ENCODE peak calls at places on chromosomes 7 and 10, in eight cellular contexts. E, V, G, Z, O, D, W and A are unnamed samples.

GRCh38 chr10:78925800-78926319 is 142.9 kb upstream of the ZMIZ1 start:
- DNase-seq in V (peak), O (no peak), E (no peak), Z (no peak), W (no peak), G (peak), D (no peak), A (no peak)

GRCh38 chr10:50579491-50580259 is 44.1 kb downstream of the SGMS1 start:
- DNase-seq in W (no peak), V (no peak), O (no peak), G (no peak), D (no peak), E (no peak), Z (no peak), A (no peak)

GRCh38 chr10:19811517-19811916 is 4.7 kb upstream of the PLXDC2 start:
- DNase-seq in D (no peak), Z (peak), W (no peak), O (no peak), G (peak), V (no peak), E (no peak), A (no peak)

GRCh38 chr7:54932818-54933543 is 85.8 kb upstream of the EGFR start:
- DNase-seq in G (peak), W (no peak), V (peak), E (no peak), Z (peak), O (no peak), D (peak), A (no peak)

GRCh38 chr10:61592581-61592980 is 70.1 kb upstream of the CABCOCO1 start:
- DNase-seq in O (no peak), E (no peak), W (peak), D (no peak), Z (peak), G (peak), V (peak), A (no peak)

GRCh38 chr10:37854606-37855005 is 2.8 kb downstream of the ZNF248 start:
- DNase-seq in O (no peak), W (no peak), E (no peak), G (no peak), D (no peak), Z (no peak), V (no peak), A (no peak)

GRCh38 chr10:46308666-46309450 is 22.1 kb downstream of the ANTXRL start:
- DNase-seq in V (no peak), O (no peak), Z (no peak), D (no peak), W (no peak), G (no peak), E (no peak), A (no peak)

GRCh38 chr7:97731736-97732370 is at the start of gene TAC1:
- DNase-seq in O (no peak), D (no peak), V (no peak), Z (peak), E (no peak), W (peak), G (no peak), A (no peak)

GRCh38 chr10:1679821-1680650 is 57.3 kb downstream of the ADARB2 start:
- DNase-seq in E (no peak), O (no peak), W (no peak), V (no peak), G (no peak), D (no peak), Z (no peak), A (no peak)

GRCh38 chr10:69936091-69936490 is 116.6 kb upstream of the MACROH2A2 start:
- DNase-seq in E (peak), V (no peak), D (no peak), Z (no peak), G (no peak), O (no peak), W (peak), A (no peak)

GRCh38 chr10:113569576-113569975 is 16.7 kb downstream of the HABP2 start:
- DNase-seq in D (no peak), V (no peak), O (no peak), Z (no peak), G (no peak), E (no peak), W (no peak), A (no peak)

GRCh38 chr7:80967536-80968297 is 48.9 kb upstream of the SEMA3C start:
- DNase-seq in O (no peak), G (no peak), W (no peak), D (no peak), Z (no peak), E (no peak), V (peak), A (no peak)

GRCh38 chr7:24591152-24591551 is 17.9 kb downstream of the PALS2 start:
- DNase-seq in Z (no peak), D (no peak), G (no peak), E (no peak), V (no peak), O (no peak), W (no peak), A (no peak)
- TF ChIP-seq CTCF in Z (no peak), D (peak), G (no peak), E (peak), V (no peak), O (no peak), W (no peak), A (no peak)

GRCh38 chr7:122546496-122546895 is 152.4 kb downstream of the RNF133 start:
- DNase-seq in W (no peak), O (no peak), E (no peak), Z (no peak), G (no peak), D (no peak), V (no peak), A (no peak)

GRCh38 chr7:122549578-122549977 is 149.3 kb downstream of the RNF133 start:
- DNase-seq in O (no peak), D (no peak), Z (no peak), G (no peak), W (no peak), E (no peak), V (no peak), A (no peak)

GRCh38 chr7:122552769-122553168 is 146.1 kb downstream of the RNF133 start:
- DNase-seq in O (no peak), W (no peak), G (no peak), V (no peak), D (no peak), Z (no peak), E (no peak), A (no peak)

GRCh38 chr7:122553761-122554160 is 145.2 kb downstream of the RNF133 start:
- DNase-seq in E (no peak), Z (no peak), W (no peak), G (no peak), O (no peak), V (no peak), D (no peak), A (no peak)

GRCh38 chr7:122550545-122550944 is 148.4 kb downstream of the RNF133 start:
- DNase-seq in E (no peak), D (no peak), V (peak), O (no peak), W (no peak), Z (no peak), G (no peak), A (no peak)
- TF ChIP-seq CTCF in E (no peak), D (peak), V (peak), O (no peak), W (no peak), Z (no peak), G (no peak), A (no peak)

GRCh38 chr10:85646312-85646711 is 720.3 kb downstream of the GRID1 start:
- DNase-seq in V (no peak), D (no peak), G (peak), W (no peak), O (no peak), Z (no peak), E (no peak), A (no peak)
- TF ChIP-seq CTCF in V (no peak), D (no peak), G (no peak), W (no peak), O (no peak), Z (no peak), E (no peak), A (no peak)

GRCh38 chr10:44998146-44998631 is 2.5 kb upstream of the ZNF22 start:
- DNase-seq in W (no peak), E (no peak), Z (no peak), D (no peak), O (no peak), V (peak), G (no peak), A (no peak)

GRCh38 chr10:45000138-45000763 is 472 bp upstream of the ZNF22 start:
- DNase-seq in Z (no peak), V (peak), G (no peak), O (no peak), D (no peak), E (no peak), W (no peak), A (no peak)

GRCh38 chr10:45003432-45004000 is 2.8 kb downstream of the ZNF22 start:
- DNase-seq in Z (no peak), E (no peak), D (no peak), G (no peak), O (no peak), W (no peak), V (no peak), A (no peak)

GRCh38 chr10:45001382-45002148 is 842 bp downstream of the ZNF22 start:
- DNase-seq in W (peak), Z (peak), V (peak), E (peak), D (no peak), G (peak), O (peak), A (no peak)

GRCh38 chr10:45000764-45001381 is at the start of gene ZNF22:
- DNase-seq in W (peak), D (no peak), G (peak), V (peak), O (peak), E (peak), Z (peak), A (no peak)
- TF ChIP-seq CTCF in W (no peak), D (no peak), G (no peak), V (no peak), O (no peak), E (peak), Z (no peak), A (no peak)

GRCh38 chr7:92988051-92988450 is 129.7 kb downstream of the SAMD9 start:
- DNase-seq in W (no peak), V (peak), G (peak), Z (no peak), E (no peak), O (no peak), D (no peak), A (no peak)
- TF ChIP-seq CTCF in W (no peak), V (peak), G (peak), Z (peak), E (no peak), O (no peak), D (peak), A (no peak)

DNA sequence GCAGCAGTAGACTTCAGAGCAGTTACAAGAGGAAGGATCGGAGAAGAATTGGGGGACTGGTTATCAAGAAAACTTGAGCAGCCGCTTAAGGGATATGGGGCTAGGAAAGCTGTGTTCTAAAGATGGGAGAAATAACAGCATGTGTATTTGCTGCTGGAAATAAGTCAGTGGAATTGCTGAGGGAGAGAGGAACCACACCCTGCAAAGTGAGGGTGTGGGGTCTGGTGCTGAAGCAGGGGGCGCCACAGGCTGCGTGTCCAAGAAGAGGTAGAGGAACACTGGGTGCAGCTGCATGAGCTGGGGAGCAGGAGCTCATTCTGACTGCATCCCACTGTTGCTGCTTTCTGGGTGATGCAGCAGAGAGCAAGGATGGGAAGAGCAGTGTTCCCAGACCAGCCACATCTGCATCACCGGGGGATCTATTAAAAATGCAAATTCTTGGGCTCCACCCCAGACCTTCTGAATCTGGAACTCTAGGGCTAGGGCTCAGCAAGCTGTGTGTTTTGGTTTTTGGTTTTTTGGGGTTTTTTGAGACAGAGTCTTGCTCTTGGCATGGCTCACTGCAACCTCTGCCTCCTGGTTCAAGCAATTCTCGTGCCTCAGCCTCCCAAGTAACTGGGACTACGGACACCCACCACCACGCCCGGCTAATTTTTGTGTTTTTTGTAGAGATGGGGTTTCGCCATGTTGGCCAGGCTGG is 97.1 kb upstream of the DNAJB6 start:
- DNase-seq in Z (no peak), V (no peak), G (no peak), O (no peak), D (no peak), E (no peak), W (no peak), A (no peak)
- TF ChIP-seq CTCF in Z (no peak), V (no peak), G (no peak), O (no peak), D (no peak), E (no peak), W (no peak), A (no peak)

DNA sequence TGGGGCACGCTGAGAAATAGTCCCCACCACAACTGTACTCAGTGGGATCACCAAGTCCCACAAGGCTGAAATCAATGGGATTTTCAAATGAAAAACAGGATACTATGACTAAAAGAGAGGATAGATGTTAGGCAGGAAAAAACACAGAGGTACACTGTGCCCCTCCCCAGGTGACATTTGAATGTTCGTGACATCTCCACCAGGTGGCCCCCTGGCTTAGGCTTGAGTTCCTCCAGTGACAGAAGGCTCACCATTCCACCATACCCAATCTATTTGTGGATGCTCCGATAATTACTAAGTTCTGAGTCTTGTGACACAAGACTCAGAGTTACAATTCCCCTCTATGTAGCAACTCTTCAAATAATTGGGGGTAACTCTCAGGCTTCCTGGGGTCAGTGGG is 77.5 kb upstream of the KCNMA1 start:
- DNase-seq in G (no peak), E (peak), D (no peak), Z (peak), O (no peak), V (no peak), W (peak), A (no peak)
- TF ChIP-seq CTCF in G (peak), E (peak), D (peak), Z (no peak), O (no peak), V (no peak), W (peak), A (no peak)

GRCh38 chr7:155845226-155845625 is 33.0 kb upstream of the SHH start:
- DNase-seq in V (no peak), E (no peak), O (no peak), D (no peak), W (no peak), G (no peak), Z (no peak), A (no peak)

GRCh38 chr7:155844526-155844925 is 32.3 kb upstream of the SHH start:
- DNase-seq in Z (no peak), G (no peak), W (no peak), V (no peak), E (no peak), O (no peak), D (no peak), A (no peak)

GRCh38 chr7:155843426-155844018 is 31.3 kb upstream of the SHH start:
- DNase-seq in G (no peak), V (no peak), W (no peak), Z (no peak), O (no peak), E (no peak), D (no peak), A (no peak)

GRCh38 chr7:155842496-155843265 is 30.4 kb upstream of the SHH start:
- DNase-seq in D (no peak), O (no peak), Z (no peak), G (no peak), E (no peak), V (no peak), W (no peak), A (no peak)

GRCh38 chr7:155844019-155844453 is 31.8 kb upstream of the SHH start:
- DNase-seq in G (no peak), Z (no peak), O (no peak), V (no peak), D (no peak), E (no peak), W (no peak), A (no peak)
- TF ChIP-seq CTCF in G (no peak), Z (no peak), O (no peak), V (no peak), D (no peak), E (no peak), W (no peak), A (no peak)

GRCh38 chr10:26566525-26567348 is 128.6 kb downstream of the APBB1IP start:
- DNase-seq in Z (no peak), W (no peak), D (no peak), O (no peak), G (no peak), V (no peak), E (no peak), A (no peak)
- TF ChIP-seq CTCF in Z (no peak), W (no peak), D (no peak), O (no peak), G (no peak), V (no peak), E (no peak), A (no peak)

GRCh38 chr7:109020251-109020650 is 450.6 kb downstream of the DNAJB9 start:
- DNase-seq in W (no peak), G (no peak), E (no peak), V (no peak), D (no peak), O (no peak), Z (no peak), A (no peak)
- TF ChIP-seq CTCF in W (no peak), G (no peak), E (no peak), V (no peak), D (no peak), O (no peak), Z (no peak), A (no peak)